ENCODE peak calls at places on chromosomes 4 and X, in eight cellular contexts. One of them, this sample, is unnamed.

GRCh38 chrX:13341491-13342101 is 21.7 kb upstream of the ATXN3L start:
- DNase-seq in IMR-90: peak; percentile 47
- DNase-seq in heart left ventricle: no peak
- DNase-seq in esophagus squamous epithelium: no peak
- DNase-seq in tibial nerve: no peak
- DNase-seq in NB4: peak; percentile 2
- DNase-seq in adrenal gland: no peak
- DNase-seq in H1: no peak
- DNase-seq in this sample: no peak

GRCh38 chrX:143635915-143636314 is at the start of gene SLITRK4:
- DNase-seq in IMR-90: no peak
- DNase-seq in heart left ventricle: no peak
- DNase-seq in adrenal gland: peak; percentile 34
- DNase-seq in esophagus squamous epithelium: no peak
- DNase-seq in H1: peak; percentile 49
- DNase-seq in NB4: no peak
- DNase-seq in tibial nerve: no peak
- DNase-seq in this sample: no peak

GRCh38 chr4:100248476-100248875 is 58.2 kb upstream of the DDIT4L start:
- DNase-seq in NB4: no peak
- DNase-seq in tibial nerve: no peak
- DNase-seq in esophagus squamous epithelium: no peak
- DNase-seq in H1: no peak
- DNase-seq in IMR-90: no peak
- DNase-seq in adrenal gland: no peak
- DNase-seq in heart left ventricle: no peak
- DNase-seq in this sample: no peak

GRCh38 chrX:139194571-139195280 is 335.8 kb upstream of the F9 start:
- DNase-seq in adrenal gland: no peak
- DNase-seq in esophagus squamous epithelium: no peak
- DNase-seq in IMR-90: no peak
- DNase-seq in NB4: no peak
- DNase-seq in H1: no peak
- DNase-seq in heart left ventricle: peak; percentile 19
- DNase-seq in tibial nerve: no peak
- DNase-seq in this sample: peak; percentile 47

GRCh38 chr4:145098675-145099037 is 545 bp downstream of the ABCE1 start:
- DNase-seq in IMR-90: peak; percentile 66
- DNase-seq in H1: no peak
- DNase-seq in esophagus squamous epithelium: no peak
- DNase-seq in NB4: peak; percentile 71
- DNase-seq in heart left ventricle: peak; percentile 33
- DNase-seq in adrenal gland: peak; percentile 40
- DNase-seq in tibial nerve: no peak
- DNase-seq in this sample: peak; percentile 25

GRCh38 chrX:142249721-142250120 is 44.6 kb upstream of the MAGEC2 start:
- DNase-seq in tibial nerve: no peak
- DNase-seq in H1: no peak
- DNase-seq in esophagus squamous epithelium: no peak
- DNase-seq in NB4: no peak
- DNase-seq in heart left ventricle: no peak
- DNase-seq in adrenal gland: no peak
- DNase-seq in IMR-90: no peak
- DNase-seq in this sample: no peak

GRCh38 chr4:116180056-116180690 is 905.2 kb downstream of the TRAM1L1 start:
- DNase-seq in esophagus squamous epithelium: no peak
- DNase-seq in H1: no peak
- DNase-seq in adrenal gland: no peak
- DNase-seq in tibial nerve: no peak
- DNase-seq in heart left ventricle: no peak
- DNase-seq in NB4: peak; percentile 14
- DNase-seq in IMR-90: no peak
- DNase-seq in this sample: no peak

GRCh38 chrX:85503258-85504158 is 124.0 kb upstream of the POF1B start:
- DNase-seq in adrenal gland: no peak
- DNase-seq in NB4: no peak
- DNase-seq in H1: no peak
- DNase-seq in heart left ventricle: no peak
- DNase-seq in IMR-90: no peak
- DNase-seq in esophagus squamous epithelium: no peak
- DNase-seq in tibial nerve: no peak
- DNase-seq in this sample: no peak

GRCh38 chr4:114326358-114326757 is 272.2 kb upstream of the UGT8 start:
- DNase-seq in tibial nerve: no peak
- DNase-seq in H1: no peak
- DNase-seq in adrenal gland: no peak
- DNase-seq in NB4: no peak
- DNase-seq in esophagus squamous epithelium: no peak
- DNase-seq in IMR-90: no peak
- DNase-seq in heart left ventricle: no peak
- DNase-seq in this sample: no peak

GRCh38 chrX:65196758-65197371 is 220.6 kb upstream of the ZC4H2 start:
- DNase-seq in H1: peak; percentile 50
- DNase-seq in esophagus squamous epithelium: no peak
- DNase-seq in heart left ventricle: peak; percentile 15
- DNase-seq in IMR-90: no peak
- DNase-seq in NB4: no peak
- DNase-seq in adrenal gland: peak; percentile 21
- DNase-seq in tibial nerve: peak; percentile 10
- DNase-seq in this sample: peak; percentile 81

GRCh38 chr4:92232566-92232965 is 71.2 kb upstream of the GRID2 start:
- DNase-seq in adrenal gland: no peak
- DNase-seq in heart left ventricle: no peak
- DNase-seq in tibial nerve: no peak
- DNase-seq in NB4: no peak
- DNase-seq in H1: no peak
- DNase-seq in IMR-90: peak; percentile 22
- DNase-seq in esophagus squamous epithelium: no peak
- DNase-seq in this sample: no peak

GRCh38 chr4:8540072-8540471 is 40.1 kb upstream of the GPR78 start:
- DNase-seq in esophagus squamous epithelium: no peak
- DNase-seq in NB4: no peak
- DNase-seq in heart left ventricle: no peak
- DNase-seq in tibial nerve: no peak
- DNase-seq in H1: no peak
- DNase-seq in adrenal gland: no peak
- DNase-seq in IMR-90: no peak
- DNase-seq in this sample: no peak

GRCh38 chrX:40952855-40953254 is 132.4 kb upstream of the USP9X start:
- DNase-seq in heart left ventricle: no peak
- DNase-seq in tibial nerve: no peak
- DNase-seq in adrenal gland: no peak
- DNase-seq in H1: no peak
- DNase-seq in NB4: peak; percentile 6
- DNase-seq in IMR-90: peak; percentile 18
- DNase-seq in esophagus squamous epithelium: no peak
- DNase-seq in this sample: no peak

GRCh38 chr4:97770222-97770621 is 373.1 kb downstream of the STPG2 start:
- DNase-seq in H1: no peak
- DNase-seq in heart left ventricle: no peak
- DNase-seq in NB4: no peak
- DNase-seq in tibial nerve: no peak
- DNase-seq in IMR-90: no peak
- DNase-seq in esophagus squamous epithelium: no peak
- DNase-seq in adrenal gland: no peak
- DNase-seq in this sample: no peak

GRCh38 chr4:184322328-184323025 is 104.8 kb upstream of the ENPP6 start:
- DNase-seq in heart left ventricle: no peak
- DNase-seq in esophagus squamous epithelium: no peak
- DNase-seq in tibial nerve: no peak
- DNase-seq in NB4: no peak
- DNase-seq in adrenal gland: no peak
- DNase-seq in H1: no peak
- DNase-seq in IMR-90: no peak
- DNase-seq in this sample: no peak

GRCh38 chr4:173958445-173958844 is 325.0 kb downstream of the FBXO8 start:
- DNase-seq in tibial nerve: no peak
- DNase-seq in NB4: peak; percentile 21
- DNase-seq in H1: no peak
- DNase-seq in esophagus squamous epithelium: no peak
- DNase-seq in adrenal gland: no peak
- DNase-seq in IMR-90: peak; percentile 57
- DNase-seq in heart left ventricle: no peak
- DNase-seq in this sample: no peak

GRCh38 chr4:95729596-95729995 is 110.3 kb upstream of the PDHA2 start:
- DNase-seq in H1: no peak
- DNase-seq in adrenal gland: no peak
- DNase-seq in esophagus squamous epithelium: no peak
- DNase-seq in heart left ventricle: no peak
- DNase-seq in tibial nerve: no peak
- DNase-seq in IMR-90: no peak
- DNase-seq in NB4: no peak
- DNase-seq in this sample: no peak

GRCh38 chr4:78610546-78611214 is 59.1 kb downstream of the ANXA3 start:
- DNase-seq in tibial nerve: no peak
- DNase-seq in IMR-90: peak; percentile 41
- DNase-seq in esophagus squamous epithelium: no peak
- DNase-seq in NB4: peak; percentile 63
- DNase-seq in adrenal gland: no peak
- DNase-seq in H1: no peak
- DNase-seq in heart left ventricle: no peak
- DNase-seq in this sample: no peak

GRCh38 chr4:142467086-142467485 is 379.0 kb downstream of the INPP4B start:
- DNase-seq in IMR-90: no peak
- DNase-seq in esophagus squamous epithelium: no peak
- DNase-seq in NB4: no peak
- DNase-seq in heart left ventricle: no peak
- DNase-seq in H1: no peak
- DNase-seq in adrenal gland: no peak
- DNase-seq in tibial nerve: no peak
- DNase-seq in this sample: no peak

GRCh38 chr4:52825311-52826090 is 36.6 kb upstream of the RASL11B start:
- DNase-seq in esophagus squamous epithelium: no peak
- DNase-seq in tibial nerve: no peak
- DNase-seq in adrenal gland: no peak
- DNase-seq in heart left ventricle: no peak
- DNase-seq in IMR-90: peak; percentile 10
- DNase-seq in H1: no peak
- DNase-seq in NB4: no peak
- DNase-seq in this sample: no peak

DNA sequence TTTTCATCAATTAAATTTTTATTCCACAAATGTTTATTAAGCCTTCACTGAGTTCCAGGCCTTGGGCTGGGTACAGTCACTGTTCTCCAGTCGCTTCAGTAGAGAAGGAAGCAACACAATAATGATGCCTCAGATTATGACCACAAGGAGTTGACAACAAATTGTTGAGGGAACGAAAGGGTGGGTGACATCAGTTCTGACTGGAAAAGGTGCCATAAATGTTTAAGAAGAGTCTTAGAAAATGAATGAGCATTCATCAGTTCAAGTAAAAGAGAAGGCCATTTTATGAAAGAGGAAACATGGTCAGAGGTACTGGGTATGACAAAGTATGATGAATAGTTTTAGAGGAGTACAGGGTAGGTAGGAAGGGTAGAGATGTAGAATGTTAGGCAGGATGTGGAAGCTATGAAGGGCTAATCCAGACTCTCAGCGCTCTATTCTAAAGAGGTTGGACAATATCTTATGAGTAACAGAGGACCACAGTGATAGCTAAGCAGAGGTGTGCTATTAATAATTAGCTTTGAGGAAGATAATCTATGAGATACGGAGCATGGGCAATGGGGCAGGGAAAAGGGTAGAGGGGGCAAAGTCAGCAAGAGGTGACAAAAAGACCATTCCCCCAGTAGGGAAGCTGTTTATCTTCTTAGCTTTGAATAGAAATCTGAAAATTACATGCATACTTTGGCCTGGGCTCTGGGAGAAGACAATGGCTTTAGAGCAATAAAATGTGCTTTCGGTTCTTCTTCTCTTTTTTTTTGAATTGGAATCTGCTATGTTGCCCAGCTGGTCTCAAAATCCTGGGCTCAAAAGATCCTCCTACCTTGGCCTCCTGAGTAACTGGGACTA is 20.4 kb downstream of the AFP start:
- DNase-seq in NB4: no peak
- DNase-seq in IMR-90: no peak
- DNase-seq in esophagus squamous epithelium: no peak
- DNase-seq in tibial nerve: no peak
- DNase-seq in heart left ventricle: no peak
- DNase-seq in H1: no peak
- DNase-seq in adrenal gland: no peak
- DNase-seq in this sample: no peak
- TF ChIP-seq POLR2A in NB4: no peak
- TF ChIP-seq POLR2A in IMR-90: no peak
- TF ChIP-seq POLR2A in esophagus squamous epithelium: no peak
- TF ChIP-seq POLR2A in tibial nerve: no peak
- TF ChIP-seq POLR2A in heart left ventricle: no peak
- TF ChIP-seq POLR2A in H1: no peak
- TF ChIP-seq POLR2A in adrenal gland: no peak
- TF ChIP-seq POLR2A in this sample: no peak

GRCh38 chr4:39353478-39354177 is 12.5 kb downstream of the RFC1 start:
- DNase-seq in esophagus squamous epithelium: no peak
- DNase-seq in IMR-90: peak; percentile 39
- DNase-seq in NB4: peak; percentile 90
- DNase-seq in H1: no peak
- DNase-seq in tibial nerve: no peak
- DNase-seq in heart left ventricle: no peak
- DNase-seq in adrenal gland: no peak
- DNase-seq in this sample: no peak
- H3K4me3 ChIP-seq in esophagus squamous epithelium: peak overlapping the region; percentile 9
- H3K4me3 ChIP-seq in IMR-90: peak overlapping the region; percentile 17
- H3K4me3 ChIP-seq in NB4: peak overlapping the region; percentile 27
- H3K4me3 ChIP-seq in H1: no peak overlapping the region
- H3K4me3 ChIP-seq in tibial nerve: peak overlapping the region; percentile 22
- H3K4me3 ChIP-seq in heart left ventricle: peak overlapping the region; percentile 31
- H3K4me3 ChIP-seq in adrenal gland: no peak overlapping the region
- H3K4me3 ChIP-seq in this sample: peak overlapping the region; percentile 40

GRCh38 chr4:112296949-112297483 is at the start of gene ALPK1:
- DNase-seq in heart left ventricle: no peak
- DNase-seq in H1: no peak
- DNase-seq in IMR-90: peak; percentile 94
- DNase-seq in esophagus squamous epithelium: no peak
- DNase-seq in adrenal gland: no peak
- DNase-seq in NB4: peak; percentile 90
- DNase-seq in tibial nerve: no peak
- DNase-seq in this sample: no peak
- TF ChIP-seq POLR2A in heart left ventricle: no peak
- TF ChIP-seq POLR2A in H1: no peak
- TF ChIP-seq POLR2A in IMR-90: peak; percentile 47
- TF ChIP-seq POLR2A in esophagus squamous epithelium: no peak
- TF ChIP-seq POLR2A in adrenal gland: peak; percentile 20
- TF ChIP-seq POLR2A in NB4: peak; percentile 19
- TF ChIP-seq POLR2A in tibial nerve: peak; percentile 49
- TF ChIP-seq POLR2A in this sample: peak; percentile 73

GRCh38 chrX:155334486-155335316 is at the start of gene CLIC2:
- DNase-seq in NB4: peak; percentile 4
- DNase-seq in H1: no peak
- DNase-seq in esophagus squamous epithelium: no peak
- DNase-seq in tibial nerve: peak; percentile 12
- DNase-seq in IMR-90: peak; percentile 79
- DNase-seq in heart left ventricle: peak; percentile 38
- DNase-seq in adrenal gland: no peak
- DNase-seq in this sample: peak; percentile 17
- H3K4me3 ChIP-seq in NB4: no peak within 1 kb of the TSS
- H3K4me3 ChIP-seq in H1: no peak within 1 kb of the TSS
- H3K4me3 ChIP-seq in esophagus squamous epithelium: no peak within 1 kb of the TSS
- H3K4me3 ChIP-seq in tibial nerve: peak within 1 kb of the TSS; percentile 15
- H3K4me3 ChIP-seq in IMR-90: no peak within 1 kb of the TSS
- H3K4me3 ChIP-seq in heart left ventricle: peak within 1 kb of the TSS; percentile 32
- H3K4me3 ChIP-seq in adrenal gland: no peak within 1 kb of the TSS
- H3K4me3 ChIP-seq in this sample: no peak within 1 kb of the TSS